ENCODE peak calls at places on chromosomes 6 and 20, in eight cellular contexts. G, L, M, I, X, T, O and V are unnamed samples.

GRCh38 chr6:47162793-47163192 is 120.7 kb upstream of the ADGRF1 start:
- DNase-seq in G (no peak), L (no peak), M (no peak), I (no peak), X (no peak), T (no peak), O (no peak), V (no peak)

GRCh38 chr6:111482236-111482958 is 621 bp downstream of the REV3L start:
- DNase-seq in G (peak; percentile 69), L (peak; percentile 85), M (peak; percentile 79), I (peak; percentile 76), X (no peak), T (peak; percentile 45), O (peak; percentile 56), V (peak; percentile 61)

GRCh38 chr6:28980797-28981390 is 24.2 kb downstream of the ZNF311 start:
- DNase-seq in G (peak; percentile 74), L (no peak), M (no peak), I (peak; percentile 70), X (peak; percentile 80), T (peak; percentile 39), O (no peak), V (peak; percentile 67)

GRCh38 chr6:26309731-26310142 is 55.3 kb upstream of the BTN3A2 start:
- DNase-seq in G (no peak), L (no peak), M (no peak), I (no peak), X (peak; percentile 67), T (no peak), O (no peak), V (no peak)

GRCh38 chr6:45668705-45669104 is 291.0 kb upstream of the SUPT3H start:
- DNase-seq in G (no peak), L (no peak), M (no peak), I (no peak), X (no peak), T (no peak), O (no peak), V (no peak)

GRCh38 chr6:116969211-116969863 is 92.3 kb downstream of the RFX6 start:
- DNase-seq in G (no peak), L (no peak), M (no peak), I (no peak), X (peak; percentile 57), T (no peak), O (peak; percentile 26), V (peak; percentile 21)

GRCh38 chr6:132482595-132482994 is 30.3 kb downstream of the STX7 start:
- DNase-seq in G (no peak), L (no peak), M (no peak), I (no peak), X (no peak), T (no peak), O (no peak), V (no peak)

GRCh38 chr20:4559906-4560305 is 161.8 kb upstream of the PRND start:
- DNase-seq in G (no peak), L (no peak), M (no peak), I (no peak), X (no peak), T (no peak), O (no peak), V (no peak)

GRCh38 chr6:81362246-81362645 is 390.2 kb downstream of the TENT5A start:
- DNase-seq in G (no peak), L (no peak), M (no peak), I (no peak), X (no peak), T (no peak), O (no peak), V (no peak)

GRCh38 chr6:169811521-169812256 is 60.3 kb downstream of the ERMARD start:
- DNase-seq in G (no peak), L (no peak), M (peak; percentile 19), I (no peak), X (no peak), T (no peak), O (no peak), V (no peak)

GRCh38 chr6:137808191-137808590 is 58.9 kb upstream of the TNFAIP3 start:
- DNase-seq in G (no peak), L (no peak), M (no peak), I (no peak), X (no peak), T (no peak), O (no peak), V (no peak)

GRCh38 chr6:16313732-16314131 is 75.3 kb downstream of the GMPR start:
- DNase-seq in G (no peak), L (no peak), M (no peak), I (no peak), X (no peak), T (no peak), O (no peak), V (no peak)

GRCh38 chr6:56226946-56227879 is 20.2 kb downstream of the COL21A1 start:
- DNase-seq in G (no peak), L (no peak), M (no peak), I (no peak), X (no peak), T (no peak), O (no peak), V (no peak)

GRCh38 chr6:139856562-139856961 is 482.1 kb upstream of the CITED2 start:
- DNase-seq in G (no peak), L (no peak), M (no peak), I (no peak), X (no peak), T (no peak), O (no peak), V (no peak)

GRCh38 chr6:100229512-100229911 is 235.2 kb downstream of the SIM1 start:
- DNase-seq in G (no peak), L (no peak), M (no peak), I (no peak), X (no peak), T (no peak), O (no peak), V (no peak)
- H3K4me3 ChIP-seq in G (no peak overlapping the region), L (no peak overlapping the region), M (no peak overlapping the region), I (no peak overlapping the region), X (no peak overlapping the region), T (no peak overlapping the region), O (peak overlapping the region; percentile 43), V (peak overlapping the region; percentile 59)

DNA sequence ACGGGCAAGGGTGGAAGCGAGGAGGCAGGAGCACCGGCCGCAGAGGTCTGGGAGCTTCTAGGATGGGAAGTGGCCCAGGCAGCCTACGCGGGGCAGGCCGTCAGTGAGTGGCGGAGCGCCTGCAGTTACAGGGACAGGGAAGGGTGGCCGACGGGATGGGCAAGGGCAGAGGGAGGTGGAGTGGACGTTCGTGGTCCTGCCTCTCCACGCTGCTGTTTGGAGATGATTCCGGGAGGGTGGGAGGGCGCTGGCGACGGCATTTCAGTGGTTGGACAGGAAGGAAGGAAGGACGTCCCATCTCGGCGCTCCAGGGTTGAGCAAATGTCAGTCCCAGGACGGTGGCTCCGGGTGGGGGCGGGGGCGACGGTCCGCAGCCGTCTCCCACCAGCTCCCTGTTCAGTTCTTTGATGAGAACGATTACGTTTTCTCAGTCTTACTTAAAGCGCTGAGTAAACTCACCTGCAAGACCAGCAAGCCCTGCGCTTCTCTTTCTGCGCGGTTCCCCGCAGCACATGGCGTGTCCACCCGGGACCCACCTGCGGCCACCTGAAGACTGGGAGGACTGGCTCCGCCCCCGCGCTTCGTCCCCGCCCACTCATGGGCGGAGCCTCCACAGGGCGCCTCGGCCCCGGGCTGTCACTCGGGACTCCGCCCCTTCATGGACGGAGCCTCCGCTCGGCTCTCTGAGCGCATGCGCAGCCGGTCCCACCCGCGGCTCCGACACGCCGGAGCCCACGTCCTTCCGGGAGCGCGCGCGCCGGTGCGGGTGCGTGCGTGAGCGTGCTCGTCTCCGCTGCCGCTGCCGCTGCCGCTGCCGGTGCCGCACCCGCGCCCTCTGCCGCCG is at the start of gene DNAJC5:
- DNase-seq in G (peak; percentile 92), L (peak; percentile 97), M (peak; percentile 98), I (peak; percentile 96), X (peak; percentile 85), T (peak; percentile 84), O (peak; percentile 98), V (peak; percentile 96)
- TF ChIP-seq POLR2A in G (no peak), L (no peak), M (peak; percentile 72), I (peak; percentile 17), X (no peak), T (peak; percentile 49), O (no peak), V (no peak)

DNA sequence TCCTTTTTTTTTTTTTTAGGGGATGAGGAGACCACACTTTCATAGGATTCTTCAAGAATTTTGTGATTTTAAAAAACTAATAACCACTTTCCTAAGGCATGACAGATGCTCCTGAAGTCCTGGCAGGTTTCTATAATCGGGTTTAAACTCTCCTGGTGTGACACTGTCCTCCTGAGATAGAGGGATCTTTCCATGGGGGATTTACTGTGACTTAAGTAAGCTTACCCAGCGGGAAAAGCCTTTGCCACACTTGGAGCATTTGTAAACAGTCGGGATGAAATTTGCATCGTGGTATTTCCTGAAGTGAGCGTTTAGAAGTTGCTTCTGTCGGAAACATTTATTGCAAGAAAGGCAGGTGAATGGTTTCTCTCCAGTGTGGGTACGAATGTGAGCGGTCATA is 16.6 kb downstream of the CTCFL start:
- DNase-seq in G (no peak), L (no peak), M (no peak), I (no peak), X (no peak), T (no peak), O (no peak), V (no peak)
- H3K4me1 ChIP-seq in G (no peaks in the 10 kb centered on the region), L (no peaks in the 10 kb centered on the region), M (no peaks in the 10 kb centered on the region), I (no peaks in the 10 kb centered on the region), X (no peaks in the 10 kb centered on the region), T (peaks cover 13% of the 10 kb centered on the region), O (no peaks in the 10 kb centered on the region), V (no peaks in the 10 kb centered on the region)

DNA sequence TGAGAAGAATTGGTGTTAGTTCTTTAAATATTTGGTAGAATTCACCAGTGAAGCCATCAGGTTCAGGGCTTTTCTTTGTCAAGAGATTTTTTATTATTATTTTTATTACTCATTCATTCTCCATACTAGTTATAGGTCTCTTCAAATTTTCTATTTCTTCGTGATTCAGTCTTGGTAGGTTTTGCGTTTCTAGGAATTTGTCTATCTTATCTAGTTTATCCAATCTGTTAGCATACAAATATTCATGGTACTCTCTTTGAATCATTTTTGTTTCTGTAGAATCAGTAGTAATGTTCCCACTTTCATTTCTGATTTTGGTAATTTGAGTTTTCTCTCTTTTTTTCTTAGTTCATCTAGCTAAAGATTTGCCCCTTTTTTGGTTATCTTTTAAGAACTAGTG is 52.3 kb upstream of the PRDM1 start:
- DNase-seq in G (no peak), L (no peak), M (no peak), I (no peak), X (no peak), T (no peak), O (no peak), V (no peak)
- H3K4me3 ChIP-seq in G (no peak overlapping the region), L (no peak overlapping the region), M (no peak overlapping the region), I (no peak overlapping the region), X (no peak overlapping the region), T (no peak overlapping the region), O (no peak overlapping the region), V (no peak overlapping the region)

DNA sequence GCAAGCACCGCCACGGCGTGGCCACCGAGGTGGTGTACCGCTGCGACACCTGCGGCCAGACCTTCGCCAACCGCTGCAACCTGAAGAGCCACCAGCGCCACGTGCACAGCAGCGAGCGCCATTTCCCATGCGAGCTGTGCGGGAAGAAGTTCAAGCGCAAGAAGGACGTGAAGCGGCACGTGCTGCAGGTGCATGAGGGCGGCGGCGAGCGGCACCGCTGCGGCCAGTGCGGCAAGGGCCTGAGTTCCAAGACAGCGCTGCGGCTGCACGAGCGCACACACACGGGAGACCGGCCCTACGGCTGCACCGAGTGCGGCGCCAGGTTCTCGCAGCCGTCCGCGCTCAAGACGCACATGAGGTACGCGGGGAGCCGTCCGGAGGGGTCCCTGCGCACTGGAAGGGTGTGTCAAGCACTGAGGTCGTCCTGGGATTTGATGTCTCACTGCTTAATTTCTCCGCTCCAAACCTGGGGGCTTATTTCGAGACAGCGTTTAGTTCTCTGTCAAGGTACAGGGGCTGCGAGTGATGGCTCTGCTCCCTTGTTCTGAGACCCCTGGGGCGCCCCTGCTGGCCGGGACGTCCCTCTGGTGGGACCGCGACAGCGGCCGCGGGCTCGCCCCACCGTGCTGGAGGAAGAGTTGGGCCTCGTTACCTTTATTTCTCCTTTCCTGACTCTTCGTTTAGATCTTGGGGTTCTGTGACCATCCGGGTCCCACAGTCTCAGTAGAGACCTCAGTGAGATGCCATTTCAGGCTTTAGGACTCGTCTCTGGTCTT is 3.6 kb downstream of the GZF1 start:
- DNase-seq in G (no peak), L (no peak), M (no peak), I (peak; percentile 32), X (no peak), T (no peak), O (no peak), V (peak; percentile 16)
- TF ChIP-seq POLR2A in G (no peak), L (no peak), M (no peak), I (no peak), X (no peak), T (no peak), O (no peak), V (no peak)